ENCODE peak calls at places on chromosomes 2 and 18, in four cellular contexts. M, T, K and I are unnamed samples.

GRCh38 chr2:151357359-151357758 is at the start of gene TNFAIP6:
- DNase-seq in T (no peak), M (no peak), K (no peak), I (no peak)

GRCh38 chr2:37324786-37325624 is at the start of gene PRKD3:
- DNase-seq in K (peak), T (peak), M (no peak), I (peak)

GRCh38 chr2:3108105-3108504 is 269.5 kb downstream of the EIPR1 start:
- DNase-seq in K (no peak), M (no peak), T (peak), I (no peak)

GRCh38 chr2:23497063-23497462 is 112.1 kb downstream of the KLHL29 start:
- DNase-seq in M (no peak), T (no peak), K (no peak), I (no peak)

GRCh38 chr2:144358979-144359541 is 160.9 kb downstream of the ZEB2 start:
- DNase-seq in K (peak), M (peak), T (no peak), I (no peak)

GRCh38 chr2:64424421-64424987 is 29.5 kb upstream of the LGALSL start:
- DNase-seq in M (no peak), K (no peak), T (no peak), I (no peak)

GRCh38 chr2:166671235-166671634 is 177.2 kb upstream of the SCN7A start:
- DNase-seq in K (no peak), M (no peak), T (no peak), I (no peak)

GRCh38 chr18:24860978-24861680 is 400.7 kb downstream of the HRH4 start:
- DNase-seq in T (peak), M (no peak), K (no peak), I (no peak)

GRCh38 chr2:127661072-127661618 is 14.2 kb downstream of the LIMS2 start:
- DNase-seq in M (no peak), K (no peak), T (no peak), I (no peak)

GRCh38 chr2:136116813-136117390 is 1.0 kb downstream of the CXCR4 start:
- DNase-seq in T (peak), M (no peak), K (no peak), I (no peak)

GRCh38 chr2:136101042-136101441 is 16.9 kb downstream of the CXCR4 start:
- DNase-seq in T (no peak), K (no peak), M (no peak), I (no peak)

GRCh38 chr2:10919776-10920606 is 8.3 kb downstream of the KCNF1 start:
- DNase-seq in M (no peak), T (no peak), K (no peak), I (no peak)

GRCh38 chr2:224217962-224218347 is 178.9 kb upstream of the SERPINE2 start:
- DNase-seq in T (no peak), M (no peak), K (no peak), I (no peak)

GRCh38 chr2:127575185-127575765 is 39.8 kb downstream of the MYO7B start:
- DNase-seq in K (no peak), T (no peak), M (no peak), I (no peak)

GRCh38 chr2:239264838-239265651 is 135.8 kb downstream of the HDAC4 start:
- DNase-seq in T (no peak), M (no peak), K (peak), I (no peak)

GRCh38 chr2:179751184-179751809 is 110.1 kb downstream of the ZNF385B start:
- DNase-seq in M (no peak), T (peak), K (peak), I (peak)

GRCh38 chr18:42298744-42299685 is 344.0 kb downstream of the PIK3C3 start:
- DNase-seq in K (peak), T (peak), M (no peak), I (peak)

GRCh38 chr2:17416891-17417391 is 101.3 kb downstream of the RAD51AP2 start:
- DNase-seq in K (no peak), T (no peak), M (no peak), I (no peak)

GRCh38 chr18:48831802-48832201 is 119.0 kb downstream of the SMAD7 start:
- DNase-seq in T (no peak), M (no peak), K (no peak), I (no peak)

GRCh38 chr2:168490015-168490874 is 34.2 kb downstream of the CERS6 start:
- DNase-seq in M (peak), K (peak), T (no peak), I (peak)

GRCh38 chr2:181380581-181380980 is 76.6 kb upstream of the ITGA4 start:
- DNase-seq in M (no peak), K (no peak), T (no peak), I (no peak)

GRCh38 chr2:122023059-122023879 is 267.8 kb downstream of the TSN start:
- DNase-seq in M (no peak), K (no peak), T (no peak), I (no peak)
- TF ChIP-seq TARDBP in M (no peak), K (no peak), T (no peak), I (no peak)

GRCh38 chr2:8983571-8983970 is 19.9 kb downstream of the MBOAT2 start:
- DNase-seq in M (no peak), T (no peak), K (no peak), I (no peak)

GRCh38 chr2:8984152-8984551 is 19.3 kb downstream of the MBOAT2 start:
- DNase-seq in T (no peak), K (peak), M (peak), I (no peak)

GRCh38 chr2:8986327-8986976 is 17.0 kb downstream of the MBOAT2 start:
- DNase-seq in K (peak), M (no peak), T (no peak), I (peak)

GRCh38 chr2:8985561-8986326 is 17.7 kb downstream of the MBOAT2 start:
- DNase-seq in T (no peak), K (peak), M (no peak), I (no peak)

DNA sequence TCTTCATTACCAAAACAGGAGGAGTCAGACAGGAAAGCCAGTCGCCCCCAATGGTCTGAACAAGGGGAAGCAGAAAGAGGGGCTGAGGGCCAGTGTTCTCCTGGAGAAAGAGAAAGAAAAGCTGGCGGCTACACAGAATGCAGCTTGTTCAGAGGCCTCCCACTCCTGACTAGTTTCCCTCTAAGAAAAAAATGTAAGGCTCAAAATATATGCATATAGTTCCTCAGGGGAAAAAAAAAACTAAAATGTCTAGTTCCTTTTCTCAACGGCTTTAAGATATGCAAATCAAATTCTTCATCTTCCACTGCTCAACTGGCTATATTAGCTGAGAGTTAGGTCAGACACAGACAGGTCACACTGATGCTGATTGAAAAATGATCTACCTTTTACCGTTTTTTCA is 18.6 kb downstream of the MBOAT2 start:
- DNase-seq in T (no peak), M (no peak), K (peak), I (no peak)
- TF ChIP-seq TARDBP in T (no peak), M (no peak), K (no peak), I (no peak)

DNA sequence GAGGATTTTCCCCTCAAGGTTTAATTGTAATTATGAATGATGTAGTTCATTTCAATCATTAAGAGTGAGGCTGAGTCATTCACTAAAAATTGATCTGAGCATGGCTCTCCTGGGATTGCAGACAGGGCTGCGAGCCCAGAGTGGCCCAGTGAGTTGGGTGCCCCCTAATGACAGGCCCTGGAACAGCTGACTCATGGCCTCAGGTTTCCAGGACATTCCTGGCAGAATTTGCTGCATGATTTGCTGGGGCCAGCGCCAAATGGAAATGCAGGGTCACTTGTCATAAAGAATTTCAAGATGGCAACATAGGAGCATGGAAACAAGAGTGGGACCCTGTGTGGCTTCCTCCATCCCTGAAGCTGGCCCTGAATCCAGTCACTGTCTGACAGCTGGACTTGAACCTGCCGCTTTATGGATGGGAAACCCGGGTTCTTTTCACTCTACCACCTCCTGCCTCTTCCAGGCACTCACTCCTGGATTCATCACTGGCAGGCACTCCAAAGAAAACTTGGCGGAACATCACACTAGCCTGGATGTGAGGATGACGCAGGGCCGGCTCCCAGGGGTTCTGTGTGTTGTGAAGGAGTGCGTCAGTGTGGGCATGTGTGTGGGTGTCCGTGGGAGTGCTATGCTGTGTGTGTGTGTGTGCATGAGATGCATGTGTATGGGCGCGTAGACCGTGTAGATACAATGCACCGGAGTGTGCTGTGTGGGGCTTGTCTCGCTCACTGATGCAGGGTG is 15.2 kb downstream of the OTOF start:
- DNase-seq in T (peak), K (peak), M (no peak), I (peak)
- TF ChIP-seq TARDBP in T (no peak), K (no peak), M (no peak), I (no peak)

DNA sequence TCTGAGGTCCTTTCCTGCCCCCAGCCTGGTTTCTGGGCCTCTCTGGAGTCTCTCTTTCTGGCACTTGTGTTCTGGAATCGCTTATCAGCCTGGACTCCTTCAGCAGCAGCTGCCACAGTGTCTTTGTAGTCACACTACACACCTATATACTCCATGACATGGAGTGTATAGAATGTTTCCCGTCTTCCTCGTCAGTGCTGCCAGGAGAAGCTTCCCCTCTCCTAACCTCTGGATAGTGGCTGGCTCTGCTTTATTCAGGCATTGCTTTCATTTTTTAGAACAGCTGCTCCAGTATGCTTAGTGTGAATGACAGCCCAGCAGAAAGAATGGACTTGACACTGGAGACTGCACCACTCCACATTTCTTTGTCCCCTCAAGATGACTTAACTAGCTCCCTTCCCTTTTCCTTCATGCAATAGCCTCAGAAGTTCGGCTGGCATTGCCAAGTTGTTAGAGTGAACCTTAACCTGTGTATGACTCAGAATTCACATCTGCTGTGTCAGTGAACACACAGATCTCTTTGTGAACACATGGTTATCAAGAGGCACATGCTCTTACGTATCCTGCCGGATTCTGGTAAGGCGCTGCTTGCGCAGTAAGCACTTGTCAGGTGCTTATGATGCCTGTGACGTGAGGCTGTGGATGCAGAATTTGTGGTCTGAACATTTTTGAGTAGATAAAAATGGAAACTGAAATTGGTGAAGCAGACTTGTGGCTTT is 73.8 kb downstream of the NEDD4L start:
- DNase-seq in T (no peak), K (peak), M (no peak), I (peak)
- TF ChIP-seq TARDBP in T (no peak), K (no peak), M (no peak), I (no peak)

DNA sequence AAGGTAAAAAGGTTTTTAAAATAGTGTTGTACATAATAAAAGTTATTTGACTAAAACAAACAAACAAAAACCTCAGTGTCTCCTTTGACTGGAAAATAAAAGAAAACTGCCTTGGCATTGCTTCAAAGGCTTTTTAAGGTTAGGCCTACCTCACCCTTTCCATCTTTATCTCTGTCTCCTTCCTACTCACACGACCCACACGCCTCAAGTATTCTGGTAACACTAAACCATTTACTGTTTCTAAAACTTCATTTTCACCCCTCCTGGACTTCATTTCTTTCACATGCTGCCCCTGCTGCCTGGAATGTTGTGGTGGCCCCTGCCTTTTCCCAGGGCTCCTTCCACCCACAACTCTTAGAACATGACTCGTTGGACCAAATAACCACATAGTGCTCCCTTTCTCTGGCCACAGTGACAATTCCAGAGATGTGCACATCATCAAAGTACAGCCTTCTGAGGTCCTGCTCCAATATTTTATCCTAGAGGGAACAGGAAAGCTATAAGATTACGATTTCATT is 54.0 kb downstream of the ERBB4 start:
- DNase-seq in M (no peak), K (no peak), T (no peak), I (no peak)
- TF ChIP-seq TARDBP in M (no peak), K (no peak), T (no peak), I (no peak)

DNA sequence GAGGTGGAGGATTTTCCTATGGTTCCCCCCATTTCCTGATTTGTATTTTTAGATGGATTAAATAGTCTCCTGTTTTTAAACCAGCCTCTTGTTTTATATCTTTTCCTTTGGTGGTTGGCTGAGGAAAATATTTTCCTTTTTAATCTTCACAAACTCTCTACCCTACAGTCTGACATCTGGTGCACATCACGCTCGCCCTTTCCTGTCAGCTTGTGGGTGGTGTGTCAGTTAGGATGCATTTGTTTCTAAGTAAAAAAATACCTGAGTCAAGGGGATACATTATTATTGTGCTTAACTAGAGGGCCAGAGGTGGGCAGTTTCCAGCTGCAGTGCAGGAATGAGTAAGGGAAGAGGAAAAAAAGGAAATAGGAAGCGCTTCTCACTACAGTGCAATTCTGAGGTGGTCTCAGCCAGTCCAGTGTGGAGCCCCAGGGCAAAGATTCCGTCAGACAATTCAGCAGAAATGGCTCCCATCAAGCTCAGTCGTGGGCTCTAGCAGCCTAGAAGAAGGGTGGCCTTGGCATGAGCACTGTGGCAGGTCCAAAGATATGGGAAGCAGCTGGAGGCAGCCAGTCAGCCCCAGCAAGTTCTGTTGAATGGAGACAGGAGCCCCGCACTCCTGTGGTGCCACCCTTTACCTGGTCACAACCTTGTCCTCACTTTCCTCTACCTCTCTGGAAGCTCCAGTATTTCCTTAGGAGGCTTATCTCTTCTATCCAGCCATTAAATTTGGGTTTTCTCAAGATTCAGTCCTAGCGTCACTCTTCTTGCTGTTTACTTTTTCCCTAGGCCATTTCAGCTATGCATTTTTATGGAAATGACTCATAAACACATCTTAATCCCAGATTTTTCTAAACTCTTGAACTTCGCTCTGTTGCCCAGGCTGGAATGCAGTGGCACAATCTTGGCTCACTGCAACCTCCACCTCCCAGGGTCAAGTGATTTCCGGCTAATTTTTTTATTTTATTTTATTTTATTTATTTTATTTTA is 18.5 kb downstream of the SFTPB start:
- DNase-seq in K (no peak), T (no peak), M (no peak), I (no peak)
- TF ChIP-seq TARDBP in K (no peak), T (no peak), M (no peak), I (no peak)

GRCh38 chr2:40287815-40288214 is 164.1 kb downstream of the SLC8A1 start:
- DNase-seq in T (no peak), K (no peak), M (no peak), I (no peak)

GRCh38 chr2:40292291-40292690 is 159.6 kb downstream of the SLC8A1 start:
- DNase-seq in M (no peak), K (no peak), T (no peak), I (no peak)

GRCh38 chr2:40286721-40287120 is 165.2 kb downstream of the SLC8A1 start:
- DNase-seq in T (no peak), M (no peak), K (no peak), I (no peak)

GRCh38 chr2:40287201-40287600 is 164.7 kb downstream of the SLC8A1 start:
- DNase-seq in K (no peak), T (no peak), M (no peak), I (no peak)

GRCh38 chr2:40289771-40290404 is 162.0 kb downstream of the SLC8A1 start:
- DNase-seq in M (no peak), T (no peak), K (no peak), I (no peak)
- TF ChIP-seq TARDBP in M (no peak), T (no peak), K (no peak), I (no peak)